ENCODE peak calls at places on chromosomes 11 and 22, in ten cellular contexts. P is tibial artery, D is EL, O is left ventricle myocardium inferior, M is bronchial epithelial cell, J is lower leg skin, Q is HL-60, G is HEK293T, R is A172, F is HCEC 1CT. T is an unnamed sample.

GRCh38 chr11:95108159-95108611 is 18.5 kb downstream of the ENDOD1 start:
- DNase-seq in M (peak), F (no peak), Q (no peak), R (peak), G (no peak), D (peak), J (peak), P (peak), O (peak), T (no peak)

GRCh38 chr11:129815596-129816461 is at the start of gene TMEM45B:
- DNase-seq in P (no peak), G (no peak), D (no peak), O (no peak), J (no peak), M (no peak), Q (no peak), R (no peak), F (no peak), T (no peak)

GRCh38 chr22:48644108-48644507 is 1183.6 kb downstream of the BRD1 start:
- DNase-seq in D (no peak), J (no peak), R (peak), F (no peak), Q (no peak), G (no peak), O (no peak), P (no peak), M (no peak), T (no peak)

GRCh38 chr22:42065408-42066132 is 5.0 kb downstream of the NAGA start:
- DNase-seq in F (no peak), J (peak), O (no peak), R (no peak), G (no peak), Q (no peak), P (no peak), D (no peak), M (no peak), T (no peak)

GRCh38 chr22:27810566-27810965 is 9.0 kb upstream of the MN1 start:
- DNase-seq in R (peak), Q (no peak), F (peak), M (no peak), G (no peak), O (peak), D (peak), P (peak), J (peak), T (no peak)

GRCh38 chr11:88538088-88538487 is 200.6 kb upstream of the CTSC start:
- DNase-seq in Q (no peak), P (no peak), G (no peak), R (no peak), O (no peak), J (no peak), F (peak), M (peak), D (peak), T (no peak)

GRCh38 chr22:24404561-24405275 is 22.7 kb upstream of the ADORA2A start:
- DNase-seq in O (no peak), P (no peak), G (no peak), M (no peak), R (no peak), F (no peak), J (no peak), Q (no peak), D (no peak), T (no peak)

GRCh38 chr22:38148252-38148651 is 33.4 kb downstream of the PLA2G6 start:
- DNase-seq in M (peak), D (peak), F (peak), G (no peak), R (peak), J (no peak), Q (no peak), P (no peak), O (no peak), T (no peak)

GRCh38 chr11:73493838-73494598 is 103.9 kb downstream of the FAM168A start:
- DNase-seq in M (peak), Q (no peak), R (peak), G (no peak), J (peak), P (no peak), D (peak), F (peak), O (no peak), T (no peak)

GRCh38 chr22:19610518-19611253 is 86.5 kb upstream of the CLDN5 start:
- DNase-seq in Q (no peak), O (no peak), G (no peak), R (no peak), M (no peak), J (no peak), D (no peak), P (no peak), F (no peak), T (no peak)

GRCh38 chr22:32632650-32633049 is 158.0 kb downstream of the FBXO7 start:
- DNase-seq in F (no peak), O (no peak), D (no peak), P (no peak), R (no peak), J (no peak), M (no peak), Q (no peak), G (no peak), T (no peak)

GRCh38 chr11:43802509-43802908 is 78.1 kb upstream of the ALKBH3 start:
- DNase-seq in P (no peak), G (peak), M (no peak), D (no peak), J (no peak), Q (no peak), F (peak), O (no peak), R (no peak), T (no peak)

GRCh38 chr22:45885941-45886395 is 91.0 kb downstream of the WNT7B start:
- DNase-seq in O (peak), J (no peak), R (no peak), F (no peak), P (no peak), D (no peak), G (no peak), M (no peak), Q (no peak), T (no peak)

GRCh38 chr11:111331711-111332479 is 33.5 kb downstream of the POU2AF3 start:
- DNase-seq in R (no peak), J (no peak), O (no peak), M (peak), Q (no peak), P (no peak), D (no peak), F (no peak), G (no peak), T (no peak)

GRCh38 chr22:50568626-50569025 is 5.9 kb upstream of the SYCE3 start:
- DNase-seq in J (no peak), O (no peak), P (no peak), R (no peak), D (no peak), G (no peak), F (no peak), Q (no peak), M (peak), T (no peak)

GRCh38 chr22:50146440-50147228 is 23.9 kb upstream of the PANX2 start:
- DNase-seq in F (peak), P (peak), M (peak), G (peak), J (no peak), Q (peak), D (peak), R (no peak), O (peak), T (no peak)

GRCh38 chr22:29663230-29663826 is 56.5 kb upstream of the CABP7 start:
- DNase-seq in J (no peak), G (no peak), P (no peak), D (no peak), R (no peak), F (no peak), O (no peak), M (no peak), Q (no peak), T (no peak)

GRCh38 chr11:77411238-77411637 is 62.7 kb downstream of the PAK1 start:
- DNase-seq in G (no peak), F (peak), J (peak), Q (peak), P (peak), O (peak), D (peak), R (peak), M (no peak), T (peak)

GRCh38 chr11:11148104-11148509 is 204.9 kb downstream of the CSNK2A3 start:
- DNase-seq in F (peak), D (peak), G (no peak), Q (no peak), R (peak), M (peak), P (peak), O (peak), J (peak), T (no peak)

GRCh38 chr11:46305295-46305694 is 27.8 kb downstream of the CREB3L1 start:
- DNase-seq in P (no peak), R (no peak), F (peak), G (no peak), D (peak), O (no peak), M (peak), Q (peak), J (no peak), T (no peak)

GRCh38 chr11:2368851-2369180 is 8.3 kb upstream of the CD81 start:
- DNase-seq in F (no peak), G (no peak), J (no peak), Q (no peak), O (no peak), D (no peak), R (no peak), M (no peak), P (no peak), T (no peak)

GRCh38 chr11:112421854-112422253 is 161.2 kb upstream of the PLET1 start:
- DNase-seq in D (no peak), Q (no peak), M (no peak), G (no peak), O (no peak), R (no peak), F (no peak), J (no peak), P (no peak), T (no peak)

GRCh38 chr11:128297111-128297651 is 290.2 kb downstream of the ETS1 start:
- DNase-seq in Q (no peak), R (no peak), J (no peak), F (no peak), M (no peak), D (no peak), G (no peak), P (no peak), O (no peak), T (no peak)

GRCh38 chr11:102287963-102288744 is 29.1 kb upstream of the BIRC3 start:
- DNase-seq in D (peak), J (no peak), M (peak), G (peak), O (no peak), P (no peak), R (peak), F (peak), Q (peak), T (peak)

GRCh38 chr22:32650553-32651345 is 150.8 kb upstream of the TIMP3 start:
- DNase-seq in R (peak), J (no peak), D (peak), G (no peak), O (no peak), M (no peak), P (no peak), Q (no peak), F (no peak), T (peak)

GRCh38 chr11:93225642-93226041 is 27.9 kb upstream of the SLC36A4 start:
- DNase-seq in F (peak), M (peak), Q (no peak), R (peak), P (no peak), G (no peak), J (no peak), D (peak), O (no peak), T (no peak)

GRCh38 chr11:5922749-5923426 is 19.2 kb upstream of the OR56A3 start:
- DNase-seq in P (no peak), G (no peak), D (peak), F (no peak), M (peak), J (no peak), R (peak), Q (no peak), O (no peak), T (no peak)

GRCh38 chr11:119907122-119907933 is 178.3 kb upstream of the NECTIN1 start:
- DNase-seq in R (no peak), D (no peak), M (no peak), Q (no peak), P (no peak), F (no peak), O (no peak), J (no peak), G (no peak), T (no peak)

GRCh38 chr11:10725114-10725906 is 25.7 kb upstream of the CTR9 start:
- DNase-seq in P (no peak), G (no peak), D (peak), R (peak), Q (peak), O (no peak), F (peak), J (no peak), M (peak), T (peak)

GRCh38 chr11:36598051-36598450 is at the start of gene RAG2:
- DNase-seq in D (no peak), O (no peak), P (no peak), J (no peak), F (no peak), M (no peak), G (no peak), R (no peak), Q (no peak), T (no peak)

GRCh38 chr11:10654211-10655150 is 39.1 kb downstream of the IRAG1 start:
- DNase-seq in D (peak), Q (peak), J (no peak), G (peak), M (peak), P (no peak), R (peak), O (no peak), F (peak), T (peak)

GRCh38 chr11:102869354-102869753 is 5.4 kb downstream of the MMP12 start:
- DNase-seq in O (no peak), R (no peak), J (no peak), Q (no peak), G (no peak), F (peak), D (no peak), M (peak), P (no peak), T (no peak)

GRCh38 chr22:39960791-39961746 is 872 bp downstream of the TMA7B start:
- DNase-seq in Q (peak), O (no peak), F (peak), J (no peak), M (peak), R (peak), P (no peak), G (no peak), D (peak), T (peak)